ENCODE peak calls at places on chromosomes 2 and 18, in four cellular contexts. U, R, P and I are unnamed samples.

GRCh38 chr2:73018188-73018825 is 53.2 kb downstream of the SFXN5 start:
- DNase-seq in U (no peak), R (no peak), P (no peak), I (no peak)

GRCh38 chr2:59182249-59182648 is 941.1 kb upstream of the FANCL start:
- DNase-seq in U (no peak), R (no peak), P (peak), I (peak)

GRCh38 chr18:36895606-36896005 is 66.7 kb downstream of the KIAA1328 start:
- DNase-seq in U (no peak), R (no peak), P (no peak), I (peak)

GRCh38 chr2:180385601-180386201 is 378.6 kb upstream of the CWC22 start:
- DNase-seq in U (no peak), R (no peak), P (no peak), I (no peak)

GRCh38 chr18:8858888-8859511 is 153.6 kb downstream of the MTCL1 start:
- DNase-seq in U (no peak), R (no peak), P (no peak), I (no peak)

GRCh38 chr2:156331572-156332451 is 709 bp downstream of the NR4A2 start:
- DNase-seq in U (no peak), R (peak), P (no peak), I (peak)

GRCh38 chr2:170428868-170429267 is 250.9 kb downstream of the MYO3B start:
- DNase-seq in U (no peak), R (no peak), P (no peak), I (no peak)

GRCh38 chr2:25651066-25651465 is 22.3 kb downstream of the DTNB start:
- DNase-seq in U (no peak), R (no peak), P (no peak), I (no peak)

GRCh38 chr2:215749092-215749957 is 264.0 kb downstream of the MREG start:
- DNase-seq in U (no peak), R (peak), P (peak), I (no peak)

GRCh38 chr2:31163011-31163540 is 24.8 kb upstream of the GALNT14 start:
- DNase-seq in U (no peak), R (no peak), P (no peak), I (no peak)

GRCh38 chr18:42969366-42969765 is 146.1 kb downstream of the RIT2 start:
- DNase-seq in U (no peak), R (no peak), P (no peak), I (no peak)

GRCh38 chr18:48486762-48487161 is 52.1 kb upstream of the CTIF start:
- DNase-seq in U (no peak), R (no peak), P (no peak), I (no peak)

GRCh38 chr2:32095671-32096070 is 32.3 kb downstream of the SPAST start:
- DNase-seq in U (no peak), R (no peak), P (no peak), I (no peak)

GRCh38 chr2:105777071-105777482 is 32.4 kb downstream of the NCK2 start:
- DNase-seq in U (no peak), R (no peak), P (no peak), I (no peak)

GRCh38 chr18:51401912-51402311 is 204.4 kb upstream of the MEX3C start:
- DNase-seq in U (no peak), R (no peak), P (no peak), I (no peak)

GRCh38 chr2:141399270-141399669 is 731.5 kb downstream of the LRP1B start:
- DNase-seq in U (no peak), R (no peak), P (peak), I (no peak)

GRCh38 chr18:62660741-62661140 is 54.6 kb upstream of the PHLPP1 start:
- DNase-seq in U (no peak), R (no peak), P (no peak), I (no peak)

GRCh38 chr2:28155627-28156026 is 237.0 kb upstream of the FOSL2 start:
- DNase-seq in U (no peak), R (no peak), P (no peak), I (peak)

GRCh38 chr2:184598313-184599053 is at the start of gene ZNF804A:
- DNase-seq in U (no peak), R (peak), P (no peak), I (peak)

GRCh38 chr18:80159713-80160636 is 50.9 kb downstream of the ADNP2 start:
- DNase-seq in U (no peak), R (no peak), P (no peak), I (no peak)

GRCh38 chr18:71105078-71105819 is 816.4 kb downstream of the SOCS6 start:
- DNase-seq in U (no peak), R (no peak), P (no peak), I (no peak)

GRCh38 chr2:40095003-40095402 is 315.9 kb upstream of the THUMPD2 start:
- DNase-seq in U (no peak), R (no peak), P (no peak), I (no peak)

GRCh38 chr18:46401486-46402115 is 255.4 kb downstream of the LOXHD1 start:
- DNase-seq in U (no peak), R (no peak), P (no peak), I (no peak)

GRCh38 chr2:12717988-12718661 is 1.4 kb downstream of the TRIB2 start:
- DNase-seq in U (no peak), R (no peak), P (no peak), I (peak)

GRCh38 chr18:61963705-61964104 is 70.9 kb upstream of the RNF152 start:
- DNase-seq in U (no peak), R (no peak), P (no peak), I (no peak)

GRCh38 chr2:218644721-218645120 is 14.7 kb downstream of the ZNF142 start:
- DNase-seq in U (no peak), R (no peak), P (no peak), I (no peak)

GRCh38 chr2:38239452-38239851 is 137.6 kb downstream of the ATL2 start:
- DNase-seq in U (no peak), R (no peak), P (no peak), I (no peak)

GRCh38 chr18:75625966-75626365 is 198.5 kb upstream of the SMIM21 start:
- DNase-seq in U (no peak), R (no peak), P (no peak), I (no peak)

GRCh38 chr2:159144776-159145614 is 141.5 kb downstream of the WDSUB1 start:
- DNase-seq in U (no peak), R (no peak), P (no peak), I (no peak)

GRCh38 chr18:3793545-3793944 is 343.6 kb downstream of the TGIF1 start:
- DNase-seq in U (no peak), R (no peak), P (no peak), I (no peak)

GRCh38 chr2:233037078-233037477 is 4.6 kb downstream of the NEU2 start:
- DNase-seq in U (no peak), R (no peak), P (no peak), I (no peak)

GRCh38 chr18:57372444-57372843 is 20.1 kb downstream of the ST8SIA3 start:
- DNase-seq in U (no peak), R (no peak), P (no peak), I (no peak)
- TF ChIP-seq POLR2A in U (no peak), R (no peak), P (no peak), I (no peak)

GRCh38 chr2:54077088-54077900 is 38.1 kb upstream of the ACYP2 start:
- DNase-seq in U (no peak), R (no peak), P (no peak), I (no peak)
- TF ChIP-seq POLR2A in U (no peak), R (no peak), P (no peak), I (no peak)

GRCh38 chr2:197633109-197633657 is 42.2 kb downstream of the RFTN2 start:
- DNase-seq in U (no peak), R (no peak), P (no peak), I (no peak)
- TF ChIP-seq POLR2A in U (no peak), R (no peak), P (no peak), I (no peak)

DNA sequence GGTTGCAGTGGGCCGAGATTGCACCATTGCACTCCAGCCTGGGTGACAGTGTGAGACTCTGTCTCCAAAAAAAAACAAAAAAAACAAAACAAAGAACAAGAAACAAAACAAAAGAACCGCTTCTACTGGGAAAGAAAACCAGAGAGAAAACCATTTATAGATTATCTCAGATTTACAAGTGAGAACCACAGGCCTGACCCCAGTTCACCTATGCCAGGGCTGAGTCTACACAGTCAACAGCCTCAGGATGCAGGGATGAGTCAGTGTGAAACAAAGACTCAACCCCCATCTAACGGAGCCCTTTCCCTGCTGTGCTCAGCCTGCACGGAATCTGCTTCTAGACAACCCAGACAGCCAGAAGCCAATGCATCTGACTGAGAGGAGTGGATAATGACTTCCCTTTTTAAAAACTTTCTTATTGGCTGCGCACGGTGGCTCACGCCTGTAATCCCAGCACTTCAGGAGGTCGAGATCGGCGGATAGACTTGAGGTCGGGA is 25.5 kb upstream of the YWHAQ start:
- DNase-seq in U (no peak), R (no peak), P (peak), I (no peak)
- TF ChIP-seq POLR2A in U (no peak), R (no peak), P (no peak), I (no peak)

GRCh38 chr2:85755122-85756027 is 1.6 kb downstream of the ATOH8 start:
- DNase-seq in U (no peak), R (no peak), P (no peak), I (no peak)

GRCh38 chr2:85751627-85752026 is 2.2 kb upstream of the ATOH8 start:
- DNase-seq in U (no peak), R (no peak), P (no peak), I (no peak)

GRCh38 chr2:85753035-85753524 is 711 bp upstream of the ATOH8 start:
- DNase-seq in U (no peak), R (no peak), P (no peak), I (no peak)

GRCh38 chr2:85754313-85755095 is 713 bp downstream of the ATOH8 start:
- DNase-seq in U (no peak), R (no peak), P (peak), I (peak)

GRCh38 chr2:85753525-85754312 is at the start of gene ATOH8:
- DNase-seq in U (no peak), R (peak), P (peak), I (peak)
- TF ChIP-seq POLR2A in U (peak), R (peak), P (no peak), I (no peak)

GRCh38 chr2:213002383-213002782 is 149.0 kb downstream of the IKZF2 start:
- DNase-seq in U (no peak), R (no peak), P (no peak), I (no peak)

GRCh38 chr2:212995920-212996319 is 155.5 kb downstream of the IKZF2 start:
- DNase-seq in U (no peak), R (no peak), P (no peak), I (no peak)

GRCh38 chr2:213001285-213001910 is 150.0 kb downstream of the IKZF2 start:
- DNase-seq in U (no peak), R (no peak), P (no peak), I (no peak)

GRCh38 chr2:212997526-212998020 is 153.8 kb downstream of the IKZF2 start:
- DNase-seq in U (no peak), R (no peak), P (no peak), I (no peak)

GRCh38 chr2:212998629-212999359 is 152.6 kb downstream of the IKZF2 start:
- DNase-seq in U (no peak), R (no peak), P (no peak), I (no peak)
- TF ChIP-seq POLR2A in U (no peak), R (no peak), P (no peak), I (no peak)

DNA sequence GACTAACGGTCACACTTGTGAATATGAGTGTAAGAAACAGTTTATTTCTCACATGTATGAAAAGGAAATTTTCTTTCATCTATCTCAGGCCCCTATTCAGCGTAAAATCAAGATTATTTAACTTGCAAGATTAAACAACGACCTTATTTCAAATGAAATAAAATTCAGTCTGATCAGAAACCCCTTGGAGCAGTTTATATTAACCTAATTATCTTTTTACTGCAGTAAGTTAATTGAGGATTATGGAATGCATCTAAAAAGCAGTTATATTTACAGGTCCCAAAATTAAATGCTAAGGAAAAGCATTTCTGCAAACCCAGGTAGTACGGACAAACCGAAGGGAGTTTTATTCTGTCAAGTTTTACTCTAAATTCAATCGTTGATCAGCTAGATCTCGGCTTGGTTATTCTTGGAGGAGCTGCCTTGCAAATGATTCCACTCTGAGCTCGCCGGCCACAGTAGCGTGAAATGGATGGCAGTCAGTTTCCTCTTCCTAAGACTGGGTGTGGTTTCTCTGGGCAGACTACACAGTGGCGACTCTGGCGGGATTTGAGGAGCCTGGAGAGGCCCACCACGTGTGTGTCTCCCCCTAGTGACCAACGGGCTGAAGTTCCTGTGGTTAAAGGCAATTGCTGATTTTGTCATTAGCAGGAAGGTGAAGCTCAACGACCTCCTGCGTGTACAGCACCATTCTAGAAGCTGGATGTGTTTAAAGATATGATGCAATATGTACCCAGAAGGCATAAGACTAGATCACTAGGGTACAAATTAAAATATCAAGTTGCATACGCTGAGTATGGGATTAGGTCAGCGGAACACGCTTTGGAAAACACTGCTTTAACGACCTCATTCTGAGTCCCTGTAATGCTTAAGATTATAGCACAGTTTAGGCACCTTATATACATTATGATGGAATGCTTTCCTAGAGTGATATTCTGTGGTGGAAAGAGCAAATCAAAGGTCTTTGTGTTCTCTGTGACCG is 36.4 kb downstream of the PRKRA start:
- DNase-seq in U (peak), R (peak), P (peak), I (peak)
- TF ChIP-seq POLR2A in U (peak), R (peak), P (no peak), I (peak)